ENCODE peak calls at places on chromosome 12, in ten cellular contexts. X, C, N, F, B, Z, S, A, D and E are unnamed samples.

GRCh38 chr12:127214196-127214595 is 1052.8 kb upstream of the TMEM132C start:
- DNase-seq in Z (peak), B (no peak), A (no peak), F (no peak), S (no peak), N (no peak), D (no peak), X (no peak), C (no peak), E (no peak)

GRCh38 chr12:11797317-11797913 is 147.9 kb downstream of the ETV6 start:
- DNase-seq in N (no peak), X (no peak), C (no peak), F (no peak), Z (peak), A (no peak), S (no peak), D (peak), B (no peak), E (peak)

GRCh38 chr12:80894179-80894578 is 43.6 kb downstream of the LIN7A start:
- DNase-seq in B (no peak), C (no peak), A (no peak), X (no peak), N (no peak), D (no peak), Z (no peak), F (no peak), S (no peak), E (no peak)

GRCh38 chr12:110913119-110914056 is 7.0 kb downstream of the MYL2 start:
- DNase-seq in S (no peak), B (no peak), D (no peak), A (no peak), X (no peak), Z (no peak), N (no peak), F (no peak), C (no peak), E (no peak)

GRCh38 chr12:12726543-12727093 is 9.4 kb downstream of the CDKN1B start:
- DNase-seq in F (no peak), B (no peak), C (no peak), X (no peak), S (peak), A (no peak), Z (peak), N (no peak), D (no peak), E (peak)

GRCh38 chr12:123041042-123041531 is 60.6 kb downstream of the ARL6IP4 start:
- DNase-seq in F (no peak), N (no peak), D (peak), Z (no peak), X (no peak), C (no peak), B (no peak), A (no peak), S (no peak), E (no peak)

GRCh38 chr12:8609061-8609570 is 3.5 kb downstream of the AICDA start:
- DNase-seq in N (peak), X (no peak), S (peak), A (no peak), B (no peak), D (no peak), C (peak), F (no peak), Z (peak), E (peak)

GRCh38 chr12:117119592-117120198 is 20.5 kb upstream of the TESC start:
- DNase-seq in C (peak), Z (peak), A (no peak), F (no peak), X (no peak), B (no peak), S (peak), N (peak), D (peak), E (peak)

GRCh38 chr12:105769486-105769885 is 369.3 kb downstream of the NUAK1 start:
- DNase-seq in Z (no peak), D (no peak), X (no peak), B (no peak), S (no peak), N (no peak), A (no peak), C (no peak), F (no peak), E (no peak)

GRCh38 chr12:121748218-121748570 is 35.6 kb downstream of the TMEM120B start:
- DNase-seq in F (no peak), Z (no peak), A (no peak), X (peak), B (no peak), C (no peak), N (no peak), S (peak), D (no peak), E (no peak)

GRCh38 chr12:57716305-57716704 is 22.2 kb downstream of the AGAP2 start:
- DNase-seq in N (no peak), Z (no peak), C (no peak), F (no peak), X (no peak), B (no peak), S (no peak), D (no peak), A (no peak), E (no peak)

GRCh38 chr12:59708059-59708458 is 112.2 kb downstream of the SLC16A7 start:
- DNase-seq in N (no peak), D (no peak), B (no peak), S (no peak), C (no peak), A (no peak), Z (peak), F (no peak), X (no peak), E (no peak)

GRCh38 chr12:113359939-113360748 is 1.8 kb downstream of the PLBD2 start:
- DNase-seq in Z (peak), A (no peak), B (no peak), F (no peak), N (no peak), S (no peak), D (no peak), X (peak), C (no peak), E (no peak)

GRCh38 chr12:14193623-14194022 is 171.9 kb upstream of the ATF7IP start:
- DNase-seq in F (no peak), S (peak), X (no peak), N (no peak), D (no peak), B (no peak), A (no peak), C (no peak), Z (no peak), E (no peak)

GRCh38 chr12:120261951-120262851 is 3.3 kb downstream of the PXN start:
- DNase-seq in A (no peak), C (no peak), D (no peak), F (no peak), N (no peak), B (no peak), Z (no peak), S (no peak), X (no peak), E (no peak)

GRCh38 chr12:76922821-76923315 is 44.0 kb upstream of the CSRP2 start:
- DNase-seq in X (no peak), D (no peak), Z (no peak), B (no peak), S (no peak), N (no peak), A (no peak), F (no peak), C (no peak), E (no peak)

GRCh38 chr12:17108877-17109520 is 503.0 kb upstream of the LMO3 start:
- DNase-seq in F (no peak), A (no peak), S (no peak), D (no peak), X (no peak), B (no peak), N (no peak), Z (no peak), C (no peak), E (no peak)

GRCh38 chr12:31008961-31009840 is 64.5 kb upstream of the DDX11 start:
- DNase-seq in D (no peak), F (no peak), A (no peak), N (no peak), C (no peak), Z (no peak), S (peak), X (no peak), B (no peak), E (no peak)

GRCh38 chr12:119383206-119383605 is 48.7 kb downstream of the CCDC60 start:
- DNase-seq in B (no peak), F (no peak), A (no peak), S (no peak), X (no peak), D (no peak), Z (no peak), C (no peak), N (no peak), E (no peak)

GRCh38 chr12:56804169-56804568 is 41.0 kb downstream of the HSD17B6 start:
- DNase-seq in S (no peak), N (no peak), Z (no peak), B (no peak), A (no peak), F (no peak), D (no peak), C (no peak), X (no peak), E (no peak)

GRCh38 chr12:7128681-7129593 is at the start of gene RBP5:
- DNase-seq in Z (peak), X (peak), D (no peak), F (no peak), A (no peak), S (no peak), B (no peak), C (no peak), N (no peak), E (peak)

GRCh38 chr12:47881826-47882427 is 22.9 kb downstream of the VDR start:
- DNase-seq in C (no peak), Z (peak), A (no peak), S (no peak), B (no peak), D (no peak), X (peak), F (no peak), N (no peak), E (peak)

GRCh38 chr12:132561784-132562156 is 48.6 kb downstream of the LRCOL1 start:
- DNase-seq in C (no peak), B (no peak), X (no peak), N (peak), S (peak), Z (no peak), F (no peak), A (no peak), D (peak), E (peak)

GRCh38 chr12:82411561-82412230 is 53.4 kb downstream of the METTL25 start:
- DNase-seq in X (no peak), Z (peak), A (no peak), B (no peak), D (no peak), C (no peak), F (no peak), N (no peak), S (no peak), E (no peak)

GRCh38 chr12:68378859-68379628 is 46.9 kb upstream of the MDM1 start:
- DNase-seq in X (no peak), B (no peak), F (no peak), Z (peak), S (no peak), C (no peak), A (no peak), D (no peak), N (no peak), E (no peak)

GRCh38 chr12:98939350-98939749 is 294.3 kb downstream of the APAF1 start:
- DNase-seq in N (no peak), F (no peak), S (peak), C (peak), D (peak), X (no peak), Z (peak), B (no peak), A (no peak), E (peak)

GRCh38 chr12:49673446-49674317 is 33.5 kb downstream of the FMNL3 start:
- DNase-seq in D (peak), A (peak), X (peak), Z (peak), C (peak), N (peak), F (no peak), S (peak), B (no peak), E (peak)

GRCh38 chr12:56221233-56221756 is 427 bp downstream of the RNF41 start:
- DNase-seq in A (no peak), B (no peak), D (peak), X (peak), F (no peak), S (peak), Z (peak), N (peak), C (no peak), E (no peak)

GRCh38 chr12:26970136-26970535 is 31.9 kb downstream of the FGFR1OP2 start:
- DNase-seq in D (no peak), X (no peak), B (no peak), N (no peak), Z (no peak), F (no peak), C (no peak), S (no peak), A (no peak), E (no peak)

GRCh38 chr12:119082496-119082895 is 96.2 kb upstream of the HSPB8 start:
- DNase-seq in A (peak), S (peak), N (no peak), Z (no peak), C (no peak), X (no peak), F (no peak), B (no peak), D (peak), E (no peak)

GRCh38 chr12:70367268-70368141 is 1.4 kb downstream of the KCNMB4 start:
- DNase-seq in Z (peak), S (no peak), C (no peak), N (no peak), B (no peak), D (no peak), F (no peak), X (no peak), A (no peak), E (no peak)

GRCh38 chr12:71846322-71846940 is 6.9 kb downstream of the TBC1D15 start:
- DNase-seq in X (no peak), B (no peak), N (no peak), F (no peak), S (no peak), C (no peak), A (no peak), Z (peak), D (no peak), E (peak)

GRCh38 chr12:107759410-107759809 is 1.5 kb downstream of the PRDM4 start:
- DNase-seq in B (no peak), F (peak), A (no peak), Z (peak), X (no peak), N (no peak), D (peak), S (no peak), C (no peak), E (peak)

GRCh38 chr12:3885179-3886094 is 12.2 kb upstream of the PARP11 start:
- DNase-seq in C (peak), Z (peak), F (no peak), X (peak), A (no peak), B (no peak), S (peak), D (peak), N (no peak), E (peak)

GRCh38 chr12:124692443-124692842 is 125.0 kb upstream of the NCOR2 start:
- DNase-seq in A (no peak), N (no peak), Z (no peak), B (no peak), F (no peak), S (no peak), X (no peak), D (no peak), C (no peak), E (no peak)

GRCh38 chr12:124777399-124778372 is 86.0 kb downstream of the SCARB1 start:
- DNase-seq in D (no peak), B (no peak), Z (no peak), C (no peak), S (no peak), N (no peak), F (no peak), A (no peak), X (no peak), E (no peak)